ENCODE peak calls at places on chromosomes 3 and 15, in nine cellular contexts. H is AG09319, C is body of pancreas, I is astrocyte of the spinal cord, Q is H9, X is MM.1S, E is Calu3, Z is mesothelial cell of epicardium, K is ovary. D is an unnamed sample.

GRCh38 chr3:197524128-197524527 is 31.6 kb downstream of the BDH1 start:
- DNase-seq in H (no peak), C (no peak), I (no peak), Q (no peak), X (no peak), E (no peak), Z (no peak), K (no peak), D (no peak)

GRCh38 chr15:83276661-83277060 is 7.8 kb downstream of the BNC1 start:
- DNase-seq in H (no peak), C (no peak), I (peak; percentile 59), Q (no peak), X (no peak), E (no peak), Z (no peak), K (no peak), D (no peak)

GRCh38 chr15:96243701-96244100 is 86.8 kb upstream of the NR2F2 start:
- DNase-seq in H (no peak), C (no peak), I (no peak), Q (no peak), X (no peak), E (no peak), Z (no peak), K (no peak), D (no peak)

GRCh38 chr3:99128740-99129505 is 227.4 kb upstream of the DCBLD2 start:
- DNase-seq in H (peak; percentile 74), C (no peak), I (peak; percentile 96), Q (no peak), X (no peak), E (peak; percentile 6), Z (no peak), K (no peak), D (no peak)

GRCh38 chr3:107367353-107367752 is 9.9 kb upstream of the CCDC54 start:
- DNase-seq in H (peak; percentile 14), C (no peak), I (peak; percentile 76), Q (no peak), X (no peak), E (peak; percentile 31), Z (no peak), K (no peak), D (no peak)

GRCh38 chr3:143751643-143752178 is 96.6 kb downstream of the SLC9A9 start:
- DNase-seq in H (no peak), C (no peak), I (no peak), Q (no peak), X (no peak), E (no peak), Z (no peak), K (no peak), D (no peak)

GRCh38 chr15:75215107-75216004 is 13.7 kb downstream of the C15orf39 start:
- DNase-seq in H (no peak), C (no peak), I (no peak), Q (no peak), X (no peak), E (peak; percentile 56), Z (no peak), K (no peak), D (no peak)

GRCh38 chr3:163878396-163878795 is 1199.9 kb downstream of the SI start:
- DNase-seq in H (no peak), C (no peak), I (no peak), Q (no peak), X (no peak), E (no peak), Z (no peak), K (no peak), D (no peak)

GRCh38 chr15:93239591-93239990 is 150.6 kb upstream of the RGMA start:
- DNase-seq in H (no peak), C (no peak), I (no peak), Q (no peak), X (no peak), E (no peak), Z (no peak), K (no peak), D (no peak)

GRCh38 chr15:82143390-82144047 is 97.7 kb upstream of the MEX3B start:
- DNase-seq in H (no peak), C (no peak), I (no peak), Q (no peak), X (no peak), E (no peak), Z (no peak), K (no peak), D (no peak)

DNA sequence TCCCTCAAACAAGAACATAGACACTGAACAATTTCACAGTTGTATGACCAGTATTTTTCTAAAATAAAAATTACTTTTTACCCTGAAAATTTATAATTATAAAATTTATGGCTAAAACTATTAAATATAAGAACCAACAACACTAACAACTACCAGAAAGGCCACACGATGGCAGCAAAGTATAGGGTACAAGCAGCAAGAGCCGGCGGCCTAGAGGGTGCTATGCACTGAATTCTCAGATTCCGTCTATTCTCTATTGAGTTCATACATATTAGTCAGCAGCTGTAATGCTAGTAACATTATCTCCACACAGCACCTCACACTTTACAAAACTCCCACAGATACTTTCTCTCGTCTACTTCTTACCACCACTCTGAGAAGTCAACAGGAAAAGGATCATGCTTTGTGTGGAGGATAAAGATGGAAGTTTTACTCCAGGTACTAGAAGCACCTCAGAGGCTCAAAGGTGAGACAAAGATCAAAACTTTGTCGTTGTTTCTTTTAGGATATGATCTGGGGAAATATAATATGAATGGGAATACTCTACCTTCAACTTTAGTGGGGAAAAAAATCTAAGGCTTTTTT is 160.5 kb downstream of the FGF12 start:
- DNase-seq in H (peak; percentile 58), C (peak; percentile 81), I (peak; percentile 86), Q (peak; percentile 70), X (peak; percentile 77), E (peak; percentile 82), Z (peak; percentile 82), K (peak; percentile 50), D (peak; percentile 71)
- TF ChIP-seq CTCF in H (peak; percentile 70), C (peak; percentile 68), I (peak; percentile 65), Q (peak; percentile 92), X (peak; percentile 69), E (peak; percentile 93), Z (peak; percentile 73), K (peak; percentile 49), D (peak; percentile 93)

GRCh38 chr3:14113964-14114667 is 10.6 kb downstream of the CHCHD4 start:
- DNase-seq in H (no peak), C (no peak), I (no peak), Q (no peak), X (no peak), E (peak; percentile 43), Z (no peak), K (no peak), D (no peak)
- TF ChIP-seq CTCF in H (no peak), C (no peak), I (peak; percentile 37), Q (peak; percentile 58), X (peak; percentile 33), E (peak; percentile 18), Z (peak; percentile 11), K (no peak), D (peak; percentile 64)

GRCh38 chr3:47420044-47420430 is 39.2 kb downstream of the PTPN23 start:
- DNase-seq in H (no peak), C (no peak), I (no peak), Q (no peak), X (no peak), E (no peak), Z (no peak), K (no peak), D (no peak)

GRCh38 chr3:47422743-47423142 is 41.9 kb downstream of the PTPN23 start:
- DNase-seq in H (no peak), C (no peak), I (no peak), Q (no peak), X (no peak), E (no peak), Z (no peak), K (no peak), D (no peak)

GRCh38 chr3:47423548-47424145 is 42.8 kb downstream of the PTPN23 start:
- DNase-seq in H (no peak), C (no peak), I (no peak), Q (no peak), X (no peak), E (no peak), Z (no peak), K (no peak), D (no peak)

GRCh38 chr3:47420511-47421484 is 40.0 kb downstream of the PTPN23 start:
- DNase-seq in H (peak; percentile 62), C (peak; percentile 93), I (peak; percentile 85), Q (peak; percentile 93), X (peak; percentile 89), E (peak; percentile 92), Z (peak; percentile 91), K (peak; percentile 77), D (peak; percentile 95)

GRCh38 chr3:47421741-47422649 is 41.2 kb downstream of the PTPN23 start:
- DNase-seq in H (no peak), C (peak; percentile 43), I (no peak), Q (no peak), X (no peak), E (peak; percentile 49), Z (no peak), K (peak; percentile 26), D (no peak)
- TF ChIP-seq CTCF in H (peak; percentile 23), C (no peak), I (peak; percentile 22), Q (peak; percentile 47), X (peak; percentile 20), E (no peak), Z (no peak), K (no peak), D (peak; percentile 27)

DNA sequence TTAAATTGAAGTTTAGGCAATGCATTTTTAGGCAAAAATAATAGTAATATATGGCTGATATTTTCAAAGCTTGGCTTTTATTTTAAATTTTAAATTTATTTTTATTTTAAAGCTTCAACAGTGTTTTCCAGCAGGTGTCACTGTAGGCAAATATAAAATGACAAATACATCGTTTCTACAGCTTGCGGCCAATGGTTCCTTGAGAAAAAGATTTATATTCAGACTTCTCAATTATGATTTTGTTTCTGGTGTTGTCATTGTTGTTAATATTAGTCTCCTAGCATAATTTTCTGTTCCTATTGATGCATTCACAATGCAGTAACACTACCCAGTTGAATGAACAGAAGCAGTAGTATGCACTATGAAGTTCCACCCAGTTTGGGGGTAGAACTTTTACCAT is 220.7 kb upstream of the DNAJC19 start:
- DNase-seq in H (no peak), C (no peak), I (peak; percentile 32), Q (no peak), X (peak; percentile 43), E (no peak), Z (no peak), K (no peak), D (no peak)
- TF ChIP-seq CTCF in H (no peak), C (no peak), I (peak; percentile 24), Q (peak; percentile 73), X (peak; percentile 38), E (no peak), Z (peak; percentile 44), K (no peak), D (peak; percentile 77)

DNA sequence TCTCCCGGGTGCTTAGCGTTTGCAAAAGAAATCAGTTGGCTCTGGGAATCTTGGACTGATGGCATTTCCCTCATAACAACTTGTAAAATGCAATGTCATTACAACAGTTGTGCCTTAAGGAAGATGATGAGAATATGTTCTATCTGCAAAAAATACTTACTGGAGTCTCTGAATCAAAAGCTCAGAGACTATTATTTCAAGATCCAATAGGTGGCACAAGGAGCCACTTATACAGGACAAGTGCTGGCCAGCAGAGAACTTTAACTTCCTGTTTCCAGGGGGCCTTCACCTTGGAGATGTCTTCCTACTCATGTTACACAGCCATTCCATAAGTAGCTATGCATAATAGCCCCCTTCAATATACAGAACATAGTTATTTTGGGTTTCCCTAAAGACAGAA is 8.9 kb upstream of the RPS27L start:
- DNase-seq in H (no peak), C (no peak), I (no peak), Q (no peak), X (peak; percentile 18), E (peak; percentile 31), Z (no peak), K (no peak), D (no peak)
- TF ChIP-seq CTCF in H (no peak), C (no peak), I (no peak), Q (peak; percentile 15), X (peak; percentile 24), E (no peak), Z (no peak), K (no peak), D (no peak)